ENCODE peak calls at places on chromosomes 4 and X, in eight cellular contexts. P is sigmoid colon; L is cardiac muscle cell; K is suprapubic skin; J is stomach; U is CD4-positive, CD25-positive, alpha-beta regulatory T cell; O is left ventricle myocardium inferior; W is colonic mucosa. R is an unnamed sample.
A peak's percentile ranks its signal among the peaks of the same experiment; 100 is the strongest.

GRCh38 chrX:129777218-129777768 is 2.5 kb upstream of the SASH3 start:
- DNase-seq in J (peak; percentile 71), L (no peak), U (peak; percentile 64), W (peak; percentile 54), O (peak; percentile 31), K (no peak), P (no peak), R (peak; percentile 44)

GRCh38 chr4:122898370-122899150 is 23.8 kb downstream of the NUDT6 start:
- DNase-seq in O (no peak), P (no peak), J (no peak), U (no peak), L (no peak), K (no peak), W (peak; percentile 19), R (no peak)

GRCh38 chrX:151912780-151913179 is at the start of gene MAGEA4:
- DNase-seq in U (no peak), K (no peak), L (no peak), J (no peak), W (no peak), O (no peak), P (no peak), R (no peak)

GRCh38 chrX:37423864-37424569 is 74.9 kb downstream of the PRRG1 start:
- DNase-seq in J (no peak), K (no peak), O (no peak), U (no peak), P (no peak), L (no peak), W (no peak), R (no peak)

GRCh38 chr4:14125375-14126129 is 498.0 kb upstream of the BOD1L1 start:
- DNase-seq in J (no peak), K (no peak), P (no peak), W (no peak), U (no peak), L (no peak), O (no peak), R (no peak)

GRCh38 chrX:40172980-40173661 is 75.4 kb upstream of the BCOR start:
- DNase-seq in O (no peak), K (peak; percentile 4), J (no peak), W (peak; percentile 32), L (no peak), P (no peak), U (no peak), R (no peak)

GRCh38 chrX:119672252-119672825 is 20.6 kb downstream of the SEPTIN6 start:
- DNase-seq in U (no peak), J (no peak), P (no peak), K (no peak), O (no peak), W (no peak), L (no peak), R (no peak)

GRCh38 chr4:63275491-63275890 is 1133.8 kb downstream of the TECRL start:
- DNase-seq in P (peak; percentile 34), L (no peak), O (no peak), J (no peak), W (no peak), K (no peak), U (no peak), R (no peak)

GRCh38 chrX:110759785-110760184 is 35.8 kb downstream of the CHRDL1 start:
- DNase-seq in O (no peak), U (no peak), K (no peak), L (no peak), P (no peak), W (no peak), J (no peak), R (no peak)

GRCh38 chr4:23993373-23993772 is 103.5 kb upstream of the PPARGC1A start:
- DNase-seq in U (no peak), O (no peak), J (no peak), W (no peak), L (no peak), P (no peak), K (no peak), R (no peak)

GRCh38 chr4:8537041-8537461 is 43.1 kb upstream of the GPR78 start:
- DNase-seq in O (no peak), L (no peak), P (peak; percentile 85), K (no peak), U (no peak), W (peak; percentile 70), J (peak; percentile 80), R (peak; percentile 81)

DNA sequence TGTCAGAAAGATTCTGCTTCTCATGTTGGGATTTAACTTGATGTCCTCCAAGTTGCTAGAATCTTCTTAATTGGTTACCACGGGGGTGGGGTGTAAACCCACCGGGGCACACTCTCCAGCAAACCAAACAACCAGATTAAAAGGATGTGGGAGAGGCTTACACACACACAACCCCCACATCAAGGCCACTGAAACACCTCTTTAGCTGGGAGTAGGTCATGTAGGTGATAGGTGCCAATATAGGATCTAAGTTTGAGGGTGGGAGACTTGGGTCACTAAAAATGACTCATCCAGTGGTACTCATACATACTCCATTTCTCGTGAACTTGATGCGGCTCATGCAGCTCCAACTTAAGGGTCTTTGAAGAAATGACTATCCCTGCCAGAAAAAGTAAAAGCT is 20.6 kb upstream of the CD40LG start:
- DNase-seq in W (no peak), U (no peak), P (no peak), J (no peak), L (no peak), K (no peak), O (no peak), R (no peak)
- H3K4me1 ChIP-seq in W (no peaks in the 10 kb centered on the region), U (peaks cover 52% of the 10 kb centered on the region), P (no peaks in the 10 kb centered on the region), J (no peaks in the 10 kb centered on the region), L (no peaks in the 10 kb centered on the region), K (no peaks in the 10 kb centered on the region), O (no peaks in the 10 kb centered on the region), R (no peaks in the 10 kb centered on the region)

DNA sequence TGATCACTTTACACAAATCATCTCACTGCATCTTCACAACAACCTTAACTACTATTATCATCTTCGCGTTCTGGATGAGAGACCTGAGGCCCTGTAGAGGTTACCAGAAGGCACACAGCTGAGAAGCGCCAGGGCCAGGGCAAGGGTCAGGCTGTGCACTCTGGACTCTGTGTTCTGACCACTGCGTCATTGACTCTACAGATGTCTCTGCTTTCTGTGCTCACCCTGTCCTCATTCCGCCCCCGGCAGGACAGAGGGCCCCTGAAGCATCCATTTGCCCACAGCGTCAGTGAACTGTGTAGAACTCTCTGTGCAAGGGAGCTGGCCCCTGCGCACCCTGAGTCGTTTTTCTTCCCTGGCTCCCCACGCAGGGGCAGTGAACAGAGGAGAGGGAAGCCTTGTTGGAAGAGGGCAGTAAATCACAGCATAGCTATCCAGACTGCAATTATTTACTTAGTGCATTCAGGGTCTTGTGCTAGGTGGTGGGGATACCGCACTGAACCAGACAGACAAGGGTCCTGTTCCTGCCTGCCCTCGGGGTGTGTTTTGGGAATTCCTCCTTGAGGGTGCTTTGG is 6.1 kb upstream of the WAS start:
- DNase-seq in O (no peak), K (no peak), P (no peak), W (no peak), L (no peak), J (no peak), U (no peak), R (no peak)
- H3K4me3 ChIP-seq in O (peak overlapping the region; percentile 81), K (peak overlapping the region; percentile 71), P (no peak overlapping the region), W (peak overlapping the region; percentile 69), L (peak overlapping the region; percentile 83), J (peak overlapping the region; percentile 71), U (peak overlapping the region; percentile 47), R (no peak overlapping the region)

DNA sequence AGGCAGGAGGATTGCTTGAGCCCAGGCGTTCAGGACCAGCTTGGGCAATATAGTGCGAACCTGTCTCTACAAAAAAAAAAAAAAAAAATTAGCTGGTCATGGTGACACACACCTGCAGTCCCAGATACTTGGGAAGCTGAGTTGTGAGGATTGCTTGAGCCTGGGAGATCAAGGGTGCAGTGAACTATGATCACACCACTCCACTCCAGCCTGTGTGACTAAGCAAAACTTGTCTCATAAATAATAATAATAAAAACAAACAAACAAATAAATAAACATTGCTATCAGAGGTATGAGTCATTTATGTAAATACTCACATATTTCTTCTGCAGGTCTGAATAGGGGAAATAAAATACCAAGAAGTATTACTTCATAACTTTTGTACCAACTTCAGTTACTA is 1372.7 kb upstream of the AGA start:
- DNase-seq in W (no peak), J (no peak), P (no peak), O (no peak), L (no peak), U (no peak), K (no peak), R (no peak)
- H3K4me1 ChIP-seq in W (no peaks in the 10 kb centered on the region), J (no peaks in the 10 kb centered on the region), P (no peaks in the 10 kb centered on the region), O (no peaks in the 10 kb centered on the region), L (no peaks in the 10 kb centered on the region), U (no peaks in the 10 kb centered on the region), K (no peaks in the 10 kb centered on the region), R (no peaks in the 10 kb centered on the region)

DNA sequence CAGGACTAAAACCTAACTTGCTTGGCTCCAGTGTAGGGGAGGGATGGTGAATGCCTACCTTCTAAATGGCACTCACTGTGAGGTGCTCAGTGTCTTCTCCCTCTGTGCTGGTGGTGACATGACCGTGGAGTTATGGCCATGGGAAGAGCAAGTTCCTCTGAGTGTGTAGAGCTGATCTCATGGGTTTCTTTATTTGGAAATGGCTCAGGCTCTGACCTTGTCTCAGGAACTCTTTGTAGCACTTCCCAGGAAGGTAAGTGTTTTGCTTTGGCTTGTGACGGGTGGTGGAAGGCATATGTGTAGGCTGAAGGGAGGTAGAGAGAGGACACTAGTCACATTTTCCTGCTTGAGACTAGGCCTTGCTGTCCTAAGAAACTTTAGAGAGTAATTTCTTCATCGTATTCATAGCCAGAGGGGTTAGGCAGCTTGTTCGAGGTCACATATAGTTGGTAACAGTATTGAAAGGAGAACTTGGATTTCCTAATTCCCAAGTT is 6.5 kb downstream of the MSN start:
- DNase-seq in P (no peak), O (no peak), W (no peak), U (no peak), L (no peak), K (no peak), J (no peak), R (no peak)
- H3K4me3 ChIP-seq in P (no peak overlapping the region), O (peak overlapping the region; percentile 37), W (no peak overlapping the region), U (peak overlapping the region; percentile 83), L (no peak overlapping the region), K (peak overlapping the region; percentile 9), J (peak overlapping the region; percentile 9), R (no peak overlapping the region)

GRCh38 chrX:71954458-71954857 is 43.8 kb downstream of the NHSL2 start:
- DNase-seq in L (no peak), P (no peak), J (no peak), W (no peak), O (no peak), K (no peak), U (no peak), R (no peak)
- H3K4me1 ChIP-seq in L (peaks cover 20% of the 10 kb centered on the region), P (peaks cover 44% of the 10 kb centered on the region), J (peaks cover 9% of the 10 kb centered on the region), W (no peaks in the 10 kb centered on the region), O (peaks cover 8% of the 10 kb centered on the region), K (no peaks in the 10 kb centered on the region), U (no peaks in the 10 kb centered on the region), R (no peaks in the 10 kb centered on the region)